ENCODE peak calls at places on chromosomes 1 and 21, in four cellular contexts. A, O, S and X are unnamed samples.

GRCh38 chr1:36528361-36529349 is 45.9 kb upstream of the CSF3R start:
- DNase-seq in S (no peak), A (no peak), O (no peak), X (no peak)

GRCh38 chr1:201310986-201311355 is 27.7 kb downstream of the PKP1 start:
- DNase-seq in S (no peak), A (no peak), O (no peak), X (peak; percentile 28)

GRCh38 chr1:184994301-184994700 is 20.0 kb upstream of the NIBAN1 start:
- DNase-seq in A (no peak), S (no peak), O (no peak), X (no peak)

GRCh38 chr1:63633281-63633680 is 40.1 kb downstream of the PGM1 start:
- DNase-seq in A (no peak), O (no peak), S (no peak), X (no peak)

GRCh38 chr1:225378880-225379279 is 49.0 kb downstream of the LBR start:
- DNase-seq in O (peak; percentile 10), S (no peak), A (no peak), X (no peak)

GRCh38 chr1:193657552-193657951 is 471.1 kb upstream of the B3GALT2 start:
- DNase-seq in S (no peak), O (no peak), A (no peak), X (no peak)

GRCh38 chr1:167747988-167748387 is 26.2 kb downstream of the MPZL1 start:
- DNase-seq in A (no peak), S (no peak), O (no peak), X (no peak)

GRCh38 chr1:24248859-24249258 is 61.8 kb upstream of the IFNLR1 start:
- DNase-seq in O (no peak), A (no peak), S (no peak), X (no peak)

GRCh38 chr1:179105393-179105792 is 23.5 kb downstream of the TOR3A start:
- DNase-seq in S (no peak), O (peak; percentile 55), A (no peak), X (no peak)

GRCh38 chr1:40096977-40097782 is at the start of gene PPT1:
- DNase-seq in A (peak; percentile 82), S (peak; percentile 69), O (peak; percentile 56), X (peak; percentile 89)

GRCh38 chr1:224486801-224487583 is 52.4 kb upstream of the WDR26 start:
- DNase-seq in S (no peak), O (no peak), A (no peak), X (no peak)

GRCh38 chr1:19517017-19517416 is 31.7 kb upstream of the CAPZB start:
- DNase-seq in S (no peak), A (no peak), O (no peak), X (no peak)

GRCh38 chr1:224780736-224781135 is 148.7 kb upstream of the DNAH14 start:
- DNase-seq in O (no peak), A (no peak), S (no peak), X (no peak)

GRCh38 chr1:183946309-183946591 is 91.3 kb downstream of the COLGALT2 start:
- DNase-seq in O (no peak), A (no peak), S (no peak), X (no peak)

GRCh38 chr1:42723511-42723910 is 16.5 kb downstream of the CLDN19 start:
- DNase-seq in O (no peak), S (no peak), A (no peak), X (no peak)

GRCh38 chr1:207327994-207328393 is 6.5 kb downstream of the CD55 start:
- DNase-seq in A (no peak), O (no peak), S (no peak), X (no peak)

GRCh38 chr21:41445465-41445862 is 19.4 kb downstream of the MX1 start:
- DNase-seq in S (no peak), A (peak; percentile 1), O (no peak), X (no peak)

GRCh38 chr1:98402860-98403259 is 258.7 kb upstream of the SNX7 start:
- DNase-seq in O (no peak), S (no peak), A (no peak), X (no peak)

GRCh38 chr1:198638894-198639319 is at the start of gene PTPRC:
- DNase-seq in S (no peak), A (no peak), O (no peak), X (no peak)

DNA sequence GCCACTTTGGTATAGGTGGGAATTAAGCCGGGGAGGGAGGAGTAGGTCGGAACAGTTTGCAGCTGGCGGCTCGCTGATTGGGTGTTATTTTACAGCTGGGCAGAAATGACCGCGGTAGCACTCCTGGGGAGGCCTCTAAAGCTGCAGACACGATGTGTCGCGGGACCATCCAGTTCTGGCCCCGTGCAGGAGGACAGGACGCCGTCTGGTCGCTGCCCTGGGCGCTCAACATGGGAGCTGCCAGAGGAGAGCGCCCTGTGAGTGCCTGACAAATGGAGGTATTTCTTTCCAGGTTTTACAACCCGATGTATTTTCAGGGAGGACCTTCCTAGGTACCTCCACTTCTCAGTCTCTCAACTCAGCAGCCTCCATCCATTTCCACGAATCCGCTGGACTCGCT is 46.2 kb downstream of the CDC7 start:
- DNase-seq in O (no peak), S (no peak), A (no peak), X (no peak)
- TF ChIP-seq EP300 in O (no peak), S (no peak), A (no peak), X (no peak)

DNA sequence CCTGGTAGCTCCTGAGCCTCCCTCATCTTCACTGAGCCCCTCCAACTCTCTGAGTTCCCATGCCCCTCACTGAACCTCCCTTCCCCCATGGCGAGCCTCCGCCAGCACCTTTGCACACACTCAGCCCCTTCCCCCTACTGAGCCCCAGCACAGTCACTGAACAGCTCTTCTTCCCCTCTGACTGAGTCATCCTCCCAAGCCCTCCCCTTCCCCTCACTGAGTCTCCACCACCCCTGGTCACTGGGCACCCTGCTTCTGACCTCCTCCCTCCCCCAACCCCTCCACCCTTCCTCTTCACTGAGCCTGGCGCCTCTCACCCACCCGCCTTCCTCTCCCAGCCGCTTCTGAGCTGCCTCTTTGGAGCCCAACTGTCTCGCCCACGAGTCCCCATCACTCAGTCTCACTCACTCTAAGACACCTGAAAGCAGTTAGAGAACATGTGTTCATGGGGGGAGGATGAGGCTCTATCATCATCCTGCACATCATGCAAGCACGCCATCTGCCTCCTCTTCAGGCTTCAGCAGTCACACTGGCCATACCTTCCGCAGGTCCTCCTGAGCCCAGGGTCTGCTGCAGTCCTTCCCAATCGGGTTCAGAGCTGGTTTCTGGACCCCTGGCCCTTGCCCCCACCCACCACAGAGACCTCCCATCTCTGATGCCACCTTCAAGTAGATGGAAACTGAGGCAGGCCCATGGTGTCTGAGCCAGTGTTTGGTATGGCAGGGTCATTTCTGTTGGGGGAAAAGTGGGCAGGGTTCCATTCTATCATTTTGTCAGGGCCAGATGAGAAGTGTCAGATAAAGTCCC is 2.0 kb upstream of the TRNP1 start:
- DNase-seq in S (no peak), A (no peak), O (peak; percentile 93), X (no peak)
- TF ChIP-seq EP300 in S (no peak), A (no peak), O (no peak), X (no peak)

GRCh38 chr1:204257446-204257845 is 43.7 kb upstream of the GOLT1A start:
- DNase-seq in S (no peak), A (no peak), O (no peak), X (peak; percentile 74)

GRCh38 chr1:204255225-204255624 is 41.4 kb upstream of the GOLT1A start:
- DNase-seq in O (no peak), A (no peak), S (no peak), X (no peak)

GRCh38 chr1:204258213-204259115 is 44.7 kb upstream of the GOLT1A start:
- DNase-seq in O (peak; percentile 42), A (peak; percentile 57), S (peak; percentile 63), X (peak; percentile 80)

GRCh38 chr1:204255966-204256365 is 42.2 kb upstream of the GOLT1A start:
- DNase-seq in S (no peak), A (no peak), O (no peak), X (no peak)

GRCh38 chr1:204256531-204256930 is 42.7 kb upstream of the GOLT1A start:
- DNase-seq in A (no peak), S (no peak), O (no peak), X (no peak)
- TF ChIP-seq EP300 in A (no peak), S (no peak), O (no peak), X (no peak)

GRCh38 chr21:34845521-34846213 is 176.9 kb downstream of the CLIC6 start:
- DNase-seq in O (no peak), S (no peak), A (peak; percentile 53), X (no peak)
- TF ChIP-seq EP300 in O (no peak), S (no peak), A (no peak), X (no peak)

GRCh38 chr1:148334339-148335130 is 148.6 kb downstream of the PPIAL4G start:
- DNase-seq in S (peak; percentile 44), A (peak; percentile 92), O (peak; percentile 64), X (peak; percentile 86)
- TF ChIP-seq EP300 in S (no peak), A (peak; percentile 9), O (no peak), X (no peak)

DNA sequence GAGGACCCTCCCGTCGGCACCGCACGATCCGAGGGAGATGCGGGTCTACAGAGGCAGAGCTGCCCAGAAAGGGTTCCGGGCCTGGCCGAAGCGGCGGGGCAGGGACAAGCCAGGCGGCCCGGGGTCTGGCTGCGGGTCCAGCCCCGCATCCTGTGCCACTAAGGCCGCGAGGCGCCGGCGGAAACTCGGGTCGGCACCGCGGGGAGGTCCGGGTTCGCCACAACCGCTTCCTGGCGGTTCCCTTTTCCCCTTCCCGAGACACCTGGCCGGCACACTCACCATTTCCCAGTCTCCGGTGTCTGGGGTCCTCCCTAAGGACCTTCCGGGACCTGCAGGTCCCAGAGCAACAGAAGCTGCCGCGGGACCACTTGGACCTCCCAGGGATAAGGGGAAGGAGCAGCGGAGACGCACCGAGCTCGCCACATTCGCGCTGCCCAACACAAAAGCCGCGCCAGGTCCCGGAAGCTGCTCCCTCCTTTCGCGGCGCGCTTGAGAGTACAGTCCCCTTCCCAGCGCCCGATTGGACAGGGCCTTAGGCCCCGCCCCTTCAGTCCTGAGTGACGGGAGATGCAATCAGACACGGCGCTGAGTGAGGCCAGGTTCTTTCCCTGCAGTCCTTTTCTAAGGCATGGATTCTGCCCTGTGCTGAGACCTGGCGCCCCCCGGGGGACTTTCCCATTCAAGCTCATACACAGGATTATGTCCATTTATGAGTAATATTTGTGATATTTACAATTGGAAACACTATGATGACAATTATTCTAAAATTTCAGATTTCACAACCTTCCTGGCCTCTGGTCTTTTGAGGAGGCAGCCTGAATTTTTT is at the start of gene ZNF670:
- DNase-seq in A (peak; percentile 97), S (peak; percentile 94), O (peak; percentile 88), X (peak; percentile 93)
- TF ChIP-seq EP300 in A (no peak), S (no peak), O (no peak), X (no peak)

DNA sequence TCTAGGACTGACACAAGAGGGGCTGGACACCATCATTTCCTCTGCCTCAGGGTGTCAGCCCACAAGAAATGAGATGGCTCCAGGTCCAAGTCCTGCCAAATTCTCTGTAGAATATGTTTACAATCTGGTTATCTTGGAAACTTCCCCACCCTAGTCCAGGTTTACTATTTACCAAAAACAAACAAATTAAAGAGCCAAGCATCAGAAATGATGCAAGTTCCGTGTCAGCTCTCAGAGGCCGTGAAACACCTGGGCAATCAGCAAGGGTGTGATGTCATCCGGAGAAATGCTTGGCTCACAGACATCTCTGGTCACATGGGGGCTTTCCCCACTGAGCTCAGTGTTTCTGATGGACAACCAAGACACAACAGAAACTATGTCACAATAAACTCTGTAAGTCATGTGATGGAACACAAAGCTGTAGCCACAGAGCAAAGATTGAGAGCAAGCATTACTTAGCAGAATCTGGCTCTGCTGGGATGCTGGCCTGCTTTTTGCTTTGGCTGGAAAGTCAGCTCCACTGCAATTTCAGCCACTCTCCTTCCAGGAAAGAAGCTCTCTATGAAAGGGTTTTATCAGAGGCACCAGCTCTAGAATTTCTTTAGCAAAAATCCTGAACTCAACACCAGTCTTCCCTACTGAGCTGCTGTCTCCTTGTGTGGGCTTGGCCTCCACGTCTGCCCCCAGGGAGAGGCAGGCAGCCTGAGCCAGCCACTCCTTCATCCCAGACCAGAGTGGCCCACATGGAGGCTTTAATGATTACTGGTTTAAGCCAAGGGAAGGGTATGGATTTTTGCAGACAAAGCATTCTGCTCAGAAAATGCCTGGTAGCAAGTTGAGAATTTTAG is 55.9 kb downstream of the NENF start:
- DNase-seq in S (no peak), A (peak; percentile 66), O (peak; percentile 12), X (peak; percentile 81)
- TF ChIP-seq EP300 in S (no peak), A (no peak), O (no peak), X (peak; percentile 93)